ENCODE peak calls at places on chromosomes 2 and 18, in seven cellular contexts. One of them, this sample, is unnamed.

GRCh38 chr18:39448942-39449341 is 1883.3 kb upstream of the CELF4 start:
- DNase-seq in ACHN: no peak
- DNase-seq in osteocyte: no peak
- DNase-seq in RWPE1: no peak
- DNase-seq in NCI-H1105 treated with DMSO at 0.1 percent for 48 hours: no peak
- DNase-seq in Caki2: no peak
- DNase-seq in NCI-H1436: no peak
- DNase-seq in this sample: no peak

GRCh38 chr18:53101719-53102118 is 761.7 kb downstream of the DCC start:
- DNase-seq in osteocyte: no peak
- DNase-seq in NCI-H1105 treated with DMSO at 0.1 percent for 48 hours: no peak
- DNase-seq in NCI-H1436: no peak
- DNase-seq in RWPE1: no peak
- DNase-seq in ACHN: no peak
- DNase-seq in Caki2: no peak
- DNase-seq in this sample: no peak

GRCh38 chr2:146806295-146807005 is 1038.4 kb upstream of the ACVR2A start:
- DNase-seq in ACHN: no peak
- DNase-seq in osteocyte: no peak
- DNase-seq in NCI-H1105 treated with DMSO at 0.1 percent for 48 hours: no peak
- DNase-seq in RWPE1: peak
- DNase-seq in NCI-H1436: no peak
- DNase-seq in Caki2: no peak
- DNase-seq in this sample: no peak

GRCh38 chr2:88765154-88765948 is 73.9 kb downstream of the RPIA start:
- DNase-seq in RWPE1: peak
- DNase-seq in ACHN: no peak
- DNase-seq in NCI-H1436: no peak
- DNase-seq in Caki2: peak
- DNase-seq in osteocyte: no peak
- DNase-seq in NCI-H1105 treated with DMSO at 0.1 percent for 48 hours: no peak
- DNase-seq in this sample: no peak

GRCh38 chr2:79887747-79888374 is 375.0 kb downstream of the CTNNA2 start:
- DNase-seq in ACHN: peak
- DNase-seq in NCI-H1436: peak
- DNase-seq in NCI-H1105 treated with DMSO at 0.1 percent for 48 hours: peak
- DNase-seq in Caki2: peak
- DNase-seq in RWPE1: peak
- DNase-seq in osteocyte: no peak
- DNase-seq in this sample: no peak

GRCh38 chr18:76260941-76261472 is 234.0 kb downstream of the ZNF516 start:
- DNase-seq in NCI-H1436: no peak
- DNase-seq in Caki2: no peak
- DNase-seq in ACHN: no peak
- DNase-seq in osteocyte: no peak
- DNase-seq in NCI-H1105 treated with DMSO at 0.1 percent for 48 hours: no peak
- DNase-seq in RWPE1: no peak
- DNase-seq in this sample: no peak

GRCh38 chr2:74745766-74746165 is 88.2 kb upstream of the HK2 start:
- DNase-seq in NCI-H1436: no peak
- DNase-seq in ACHN: no peak
- DNase-seq in Caki2: no peak
- DNase-seq in RWPE1: no peak
- DNase-seq in osteocyte: no peak
- DNase-seq in NCI-H1105 treated with DMSO at 0.1 percent for 48 hours: no peak
- DNase-seq in this sample: peak

GRCh38 chr2:171811229-171811628 is 82.8 kb downstream of the SLC25A12 start:
- DNase-seq in NCI-H1105 treated with DMSO at 0.1 percent for 48 hours: peak
- DNase-seq in RWPE1: peak
- DNase-seq in osteocyte: no peak
- DNase-seq in NCI-H1436: peak
- DNase-seq in ACHN: peak
- DNase-seq in Caki2: peak
- DNase-seq in this sample: no peak

GRCh38 chr18:48986851-48987761 is 36.3 kb upstream of the SMAD7 start:
- DNase-seq in RWPE1: no peak
- DNase-seq in Caki2: no peak
- DNase-seq in ACHN: no peak
- DNase-seq in osteocyte: no peak
- DNase-seq in NCI-H1105 treated with DMSO at 0.1 percent for 48 hours: no peak
- DNase-seq in NCI-H1436: no peak
- DNase-seq in this sample: no peak

GRCh38 chr2:152055366-152056108 is 43.3 kb downstream of the CACNB4 start:
- DNase-seq in Caki2: peak
- DNase-seq in RWPE1: no peak
- DNase-seq in NCI-H1105 treated with DMSO at 0.1 percent for 48 hours: no peak
- DNase-seq in NCI-H1436: no peak
- DNase-seq in ACHN: no peak
- DNase-seq in osteocyte: no peak
- DNase-seq in this sample: no peak

GRCh38 chr2:162890690-162891311 is 52.2 kb upstream of the KCNH7 start:
- DNase-seq in osteocyte: no peak
- DNase-seq in ACHN: peak
- DNase-seq in Caki2: peak
- DNase-seq in NCI-H1105 treated with DMSO at 0.1 percent for 48 hours: peak
- DNase-seq in NCI-H1436: peak
- DNase-seq in RWPE1: peak
- DNase-seq in this sample: no peak

GRCh38 chr18:25229080-25229479 is 122.9 kb downstream of the ZNF521 start:
- DNase-seq in ACHN: no peak
- DNase-seq in NCI-H1105 treated with DMSO at 0.1 percent for 48 hours: peak
- DNase-seq in osteocyte: no peak
- DNase-seq in NCI-H1436: no peak
- DNase-seq in RWPE1: no peak
- DNase-seq in Caki2: no peak
- DNase-seq in this sample: no peak

GRCh38 chr2:223598994-223599645 is 3.0 kb downstream of the SCG2 start:
- DNase-seq in RWPE1: no peak
- DNase-seq in NCI-H1105 treated with DMSO at 0.1 percent for 48 hours: peak
- DNase-seq in NCI-H1436: no peak
- DNase-seq in ACHN: no peak
- DNase-seq in Caki2: no peak
- DNase-seq in osteocyte: no peak
- DNase-seq in this sample: no peak

GRCh38 chr2:164757934-164758695 is 83.5 kb downstream of the COBLL1 start:
- DNase-seq in NCI-H1436: no peak
- DNase-seq in NCI-H1105 treated with DMSO at 0.1 percent for 48 hours: no peak
- DNase-seq in RWPE1: no peak
- DNase-seq in osteocyte: no peak
- DNase-seq in ACHN: no peak
- DNase-seq in Caki2: no peak
- DNase-seq in this sample: no peak

GRCh38 chr2:122514451-122514996 is 759.1 kb downstream of the TSN start:
- DNase-seq in NCI-H1436: no peak
- DNase-seq in ACHN: no peak
- DNase-seq in Caki2: peak
- DNase-seq in RWPE1: no peak
- DNase-seq in osteocyte: no peak
- DNase-seq in NCI-H1105 treated with DMSO at 0.1 percent for 48 hours: no peak
- DNase-seq in this sample: peak

GRCh38 chr2:224173210-224173609 is 134.1 kb upstream of the SERPINE2 start:
- DNase-seq in NCI-H1105 treated with DMSO at 0.1 percent for 48 hours: no peak
- DNase-seq in RWPE1: no peak
- DNase-seq in ACHN: no peak
- DNase-seq in NCI-H1436: no peak
- DNase-seq in Caki2: no peak
- DNase-seq in osteocyte: no peak
- DNase-seq in this sample: no peak

GRCh38 chr2:150391779-150392178 is 95.7 kb downstream of the RND3 start:
- DNase-seq in osteocyte: no peak
- DNase-seq in Caki2: no peak
- DNase-seq in ACHN: no peak
- DNase-seq in NCI-H1436: no peak
- DNase-seq in RWPE1: no peak
- DNase-seq in NCI-H1105 treated with DMSO at 0.1 percent for 48 hours: no peak
- DNase-seq in this sample: no peak

GRCh38 chr2:100142393-100142792 is at the start of gene AFF3:
- DNase-seq in RWPE1: no peak
- DNase-seq in NCI-H1436: no peak
- DNase-seq in osteocyte: no peak
- DNase-seq in Caki2: no peak
- DNase-seq in ACHN: no peak
- DNase-seq in NCI-H1105 treated with DMSO at 0.1 percent for 48 hours: no peak
- DNase-seq in this sample: no peak

GRCh38 chr18:60895181-60895580 is 438.0 kb upstream of the CDH20 start:
- DNase-seq in RWPE1: peak
- DNase-seq in Caki2: peak
- DNase-seq in NCI-H1105 treated with DMSO at 0.1 percent for 48 hours: no peak
- DNase-seq in ACHN: no peak
- DNase-seq in NCI-H1436: peak
- DNase-seq in osteocyte: no peak
- DNase-seq in this sample: no peak

GRCh38 chr2:106869512-106870276 is 16.3 kb downstream of the ST6GAL2 start:
- DNase-seq in NCI-H1436: no peak
- DNase-seq in NCI-H1105 treated with DMSO at 0.1 percent for 48 hours: no peak
- DNase-seq in Caki2: no peak
- DNase-seq in ACHN: no peak
- DNase-seq in osteocyte: no peak
- DNase-seq in RWPE1: no peak
- DNase-seq in this sample: peak

GRCh38 chr2:205934443-205934842 is 151.5 kb downstream of the INO80D start:
- DNase-seq in osteocyte: no peak
- DNase-seq in RWPE1: no peak
- DNase-seq in NCI-H1436: no peak
- DNase-seq in Caki2: no peak
- DNase-seq in NCI-H1105 treated with DMSO at 0.1 percent for 48 hours: no peak
- DNase-seq in ACHN: peak
- DNase-seq in this sample: no peak

GRCh38 chr2:69217333-69218080 is 169.5 kb downstream of the GFPT1 start:
- DNase-seq in NCI-H1105 treated with DMSO at 0.1 percent for 48 hours: peak
- DNase-seq in RWPE1: no peak
- DNase-seq in ACHN: no peak
- DNase-seq in NCI-H1436: peak
- DNase-seq in Caki2: no peak
- DNase-seq in osteocyte: no peak
- DNase-seq in this sample: no peak

GRCh38 chr18:37270046-37270665 is 295.4 kb downstream of the CELF4 start:
- DNase-seq in RWPE1: no peak
- DNase-seq in NCI-H1436: no peak
- DNase-seq in NCI-H1105 treated with DMSO at 0.1 percent for 48 hours: no peak
- DNase-seq in osteocyte: no peak
- DNase-seq in Caki2: peak
- DNase-seq in ACHN: peak
- DNase-seq in this sample: no peak

GRCh38 chr2:98009887-98010760 is 14.4 kb upstream of the TMEM131 start:
- DNase-seq in Caki2: no peak
- DNase-seq in osteocyte: no peak
- DNase-seq in ACHN: no peak
- DNase-seq in RWPE1: no peak
- DNase-seq in NCI-H1105 treated with DMSO at 0.1 percent for 48 hours: no peak
- DNase-seq in NCI-H1436: no peak
- DNase-seq in this sample: no peak

GRCh38 chr18:6648581-6648980 is 80.9 kb upstream of the ARHGAP28 start:
- DNase-seq in ACHN: no peak
- DNase-seq in Caki2: no peak
- DNase-seq in RWPE1: no peak
- DNase-seq in NCI-H1436: no peak
- DNase-seq in osteocyte: no peak
- DNase-seq in NCI-H1105 treated with DMSO at 0.1 percent for 48 hours: no peak
- DNase-seq in this sample: no peak

GRCh38 chr2:219056896-219057708 is 3.6 kb downstream of the IHH start:
- DNase-seq in NCI-H1105 treated with DMSO at 0.1 percent for 48 hours: no peak
- DNase-seq in Caki2: no peak
- DNase-seq in ACHN: no peak
- DNase-seq in RWPE1: no peak
- DNase-seq in osteocyte: no peak
- DNase-seq in NCI-H1436: no peak
- DNase-seq in this sample: no peak

GRCh38 chr2:172792711-172793110 is 57.1 kb downstream of the RAPGEF4 start:
- DNase-seq in osteocyte: no peak
- DNase-seq in Caki2: no peak
- DNase-seq in NCI-H1105 treated with DMSO at 0.1 percent for 48 hours: no peak
- DNase-seq in RWPE1: no peak
- DNase-seq in ACHN: no peak
- DNase-seq in NCI-H1436: no peak
- DNase-seq in this sample: no peak

GRCh38 chr18:26875040-26875654 is 9.6 kb upstream of the AQP4 start:
- DNase-seq in ACHN: no peak
- DNase-seq in Caki2: no peak
- DNase-seq in NCI-H1436: no peak
- DNase-seq in osteocyte: no peak
- DNase-seq in NCI-H1105 treated with DMSO at 0.1 percent for 48 hours: no peak
- DNase-seq in RWPE1: no peak
- DNase-seq in this sample: no peak

GRCh38 chr2:46020416-46020815 is 276.8 kb upstream of the EPAS1 start:
- DNase-seq in NCI-H1105 treated with DMSO at 0.1 percent for 48 hours: no peak
- DNase-seq in osteocyte: no peak
- DNase-seq in Caki2: no peak
- DNase-seq in ACHN: no peak
- DNase-seq in NCI-H1436: no peak
- DNase-seq in RWPE1: no peak
- DNase-seq in this sample: no peak

GRCh38 chr2:6741229-6741628 is 124.5 kb downstream of the CMPK2 start:
- DNase-seq in Caki2: no peak
- DNase-seq in NCI-H1436: no peak
- DNase-seq in NCI-H1105 treated with DMSO at 0.1 percent for 48 hours: no peak
- DNase-seq in osteocyte: no peak
- DNase-seq in RWPE1: no peak
- DNase-seq in ACHN: no peak
- DNase-seq in this sample: no peak

GRCh38 chr2:146317959-146318358 is 1526.9 kb upstream of the ACVR2A start:
- DNase-seq in ACHN: no peak
- DNase-seq in RWPE1: no peak
- DNase-seq in NCI-H1105 treated with DMSO at 0.1 percent for 48 hours: no peak
- DNase-seq in osteocyte: no peak
- DNase-seq in NCI-H1436: no peak
- DNase-seq in Caki2: no peak
- DNase-seq in this sample: no peak

GRCh38 chr18:8982416-8983183 is 119.9 kb upstream of the NDUFV2 start:
- DNase-seq in RWPE1: peak
- DNase-seq in NCI-H1105 treated with DMSO at 0.1 percent for 48 hours: peak
- DNase-seq in Caki2: peak
- DNase-seq in NCI-H1436: peak
- DNase-seq in ACHN: peak
- DNase-seq in osteocyte: no peak
- DNase-seq in this sample: no peak

GRCh38 chr2:85741811-85742507 is 11.8 kb upstream of the ATOH8 start:
- DNase-seq in NCI-H1105 treated with DMSO at 0.1 percent for 48 hours: peak
- DNase-seq in RWPE1: peak
- DNase-seq in Caki2: peak
- DNase-seq in osteocyte: no peak
- DNase-seq in ACHN: no peak
- DNase-seq in NCI-H1436: no peak
- DNase-seq in this sample: no peak

GRCh38 chr2:20291106-20291564 is 59.5 kb downstream of the PUM2 start:
- DNase-seq in ACHN: peak
- DNase-seq in NCI-H1105 treated with DMSO at 0.1 percent for 48 hours: peak
- DNase-seq in osteocyte: no peak
- DNase-seq in NCI-H1436: peak
- DNase-seq in RWPE1: peak
- DNase-seq in Caki2: peak
- DNase-seq in this sample: no peak

GRCh38 chr2:211367711-211368110 is 811.3 kb downstream of the CPS1 start:
- DNase-seq in ACHN: peak
- DNase-seq in NCI-H1436: no peak
- DNase-seq in Caki2: no peak
- DNase-seq in RWPE1: peak
- DNase-seq in NCI-H1105 treated with DMSO at 0.1 percent for 48 hours: no peak
- DNase-seq in osteocyte: no peak
- DNase-seq in this sample: no peak

GRCh38 chr2:33316314-33316713 is 160.1 kb upstream of the RASGRP3 start:
- DNase-seq in NCI-H1105 treated with DMSO at 0.1 percent for 48 hours: no peak
- DNase-seq in ACHN: no peak
- DNase-seq in osteocyte: no peak
- DNase-seq in Caki2: no peak
- DNase-seq in NCI-H1436: no peak
- DNase-seq in RWPE1: no peak
- DNase-seq in this sample: no peak

GRCh38 chr2:95074663-95075439 is 46.8 kb downstream of the MRPS5 start:
- DNase-seq in Caki2: no peak
- DNase-seq in NCI-H1105 treated with DMSO at 0.1 percent for 48 hours: no peak
- DNase-seq in NCI-H1436: no peak
- DNase-seq in osteocyte: no peak
- DNase-seq in ACHN: no peak
- DNase-seq in RWPE1: no peak
- DNase-seq in this sample: peak

GRCh38 chr2:66441651-66442365 is 6.9 kb downstream of the MEIS1 start:
- DNase-seq in NCI-H1105 treated with DMSO at 0.1 percent for 48 hours: no peak
- DNase-seq in NCI-H1436: no peak
- DNase-seq in osteocyte: no peak
- DNase-seq in ACHN: no peak
- DNase-seq in Caki2: no peak
- DNase-seq in RWPE1: no peak
- DNase-seq in this sample: no peak

This sample was measured in esophagus muscularis mucosa.